ENCODE peak calls at places on chromosomes 13 and 19, in four cellular contexts. M, P, G and W are unnamed samples.

GRCh38 chr13:76293346-76293745 is 592.9 kb downstream of the KCTD12 start:
- DNase-seq in M (no peak), P (peak; percentile 76), G (no peak), W (no peak)

GRCh38 chr13:48567521-48568331 is 34.8 kb upstream of the RCBTB2 start:
- DNase-seq in M (no peak), P (no peak), G (no peak), W (no peak)

GRCh38 chr19:13913352-13913751 is 7.4 kb downstream of the CC2D1A start:
- DNase-seq in M (no peak), P (no peak), G (no peak), W (no peak)

GRCh38 chr19:1501200-1501595 is 10.2 kb downstream of the REEP6 start:
- DNase-seq in M (no peak), P (no peak), G (no peak), W (no peak)

GRCh38 chr13:51832471-51833152 is 12.4 kb downstream of the TMEM272 start:
- DNase-seq in M (no peak), P (peak; percentile 17), G (peak; percentile 43), W (no peak)

GRCh38 chr19:50838239-50838638 is 4.9 kb upstream of the KLK15 start:
- DNase-seq in M (peak; percentile 18), P (peak; percentile 55), G (peak; percentile 65), W (no peak)

GRCh38 chr13:112481458-112481857 is 105.3 kb downstream of the SPACA7 start:
- DNase-seq in M (no peak), P (peak; percentile 57), G (no peak), W (no peak)

GRCh38 chr19:4371209-4371897 is 28.0 kb downstream of the MPND start:
- DNase-seq in M (no peak), P (no peak), G (no peak), W (no peak)

GRCh38 chr13:65631078-65631477 is 1599.1 kb downstream of the PCDH9 start:
- DNase-seq in M (no peak), P (no peak), G (no peak), W (no peak)

GRCh38 chr13:36438594-36439483 is 6.5 kb downstream of the CCNA1 start:
- DNase-seq in M (no peak), P (peak; percentile 76), G (no peak), W (no peak)

GRCh38 chr13:59750860-59751259 is 412.9 kb downstream of the DIAPH3 start:
- DNase-seq in M (no peak), P (no peak), G (peak; percentile 95), W (no peak)

GRCh38 chr19:36574762-36575161 is 1.7 kb upstream of the ZNF529 start:
- DNase-seq in M (no peak), P (no peak), G (no peak), W (no peak)

GRCh38 chr19:2235396-2236284 is 489 bp downstream of the PLEKHJ1 start:
- DNase-seq in M (no peak), P (no peak), G (peak; percentile 47), W (peak; percentile 44)

DNA sequence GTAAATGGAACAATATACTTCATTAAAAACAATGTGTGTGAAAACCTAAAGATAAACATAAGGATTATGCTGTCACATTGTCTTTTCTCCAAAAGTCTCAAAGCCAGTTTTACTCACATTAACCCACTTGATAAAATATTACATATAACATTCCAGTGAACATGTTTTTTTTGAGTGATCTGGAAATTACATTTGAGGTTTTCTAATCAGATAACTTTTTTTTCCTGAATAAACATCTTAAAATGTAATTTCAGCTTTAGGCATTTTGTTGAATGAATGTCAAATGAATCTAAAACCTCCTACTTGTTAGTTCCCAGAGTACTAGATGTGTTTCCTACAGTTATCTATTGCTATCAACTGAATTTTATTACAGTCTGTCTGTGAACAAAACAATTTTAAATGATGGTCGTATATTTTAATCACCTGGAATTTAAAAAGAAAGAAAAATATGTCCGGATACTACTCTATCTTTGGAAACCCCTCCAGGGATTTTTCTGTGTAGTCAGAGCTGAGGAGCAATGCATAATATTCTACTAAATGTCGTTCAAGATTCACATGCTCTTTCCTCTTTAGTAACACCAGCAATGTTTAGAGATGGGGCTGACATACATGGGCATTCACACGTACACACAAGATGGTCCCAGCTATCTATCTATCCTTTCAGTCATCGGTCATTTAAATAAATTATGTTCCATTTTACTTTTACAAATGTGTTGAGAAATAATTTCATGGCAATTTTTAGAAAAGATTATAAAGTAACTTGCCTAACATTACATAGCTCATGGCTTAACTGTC is 283.9 kb downstream of the KLF12 start:
- DNase-seq in M (no peak), P (no peak), G (no peak), W (no peak)
- TF ChIP-seq EZH2phosphoT487 in M (no peak), P (no peak), G (no peak), W (no peak)

GRCh38 chr13:45479661-45480060 is 14.9 kb downstream of the COG3 start:
- DNase-seq in M (no peak), P (no peak), G (no peak), W (no peak)
- H2AFZ ChIP-seq in M (no peak overlapping the region), P (no peak overlapping the region), G (no peak overlapping the region), W (no peak overlapping the region)

DNA sequence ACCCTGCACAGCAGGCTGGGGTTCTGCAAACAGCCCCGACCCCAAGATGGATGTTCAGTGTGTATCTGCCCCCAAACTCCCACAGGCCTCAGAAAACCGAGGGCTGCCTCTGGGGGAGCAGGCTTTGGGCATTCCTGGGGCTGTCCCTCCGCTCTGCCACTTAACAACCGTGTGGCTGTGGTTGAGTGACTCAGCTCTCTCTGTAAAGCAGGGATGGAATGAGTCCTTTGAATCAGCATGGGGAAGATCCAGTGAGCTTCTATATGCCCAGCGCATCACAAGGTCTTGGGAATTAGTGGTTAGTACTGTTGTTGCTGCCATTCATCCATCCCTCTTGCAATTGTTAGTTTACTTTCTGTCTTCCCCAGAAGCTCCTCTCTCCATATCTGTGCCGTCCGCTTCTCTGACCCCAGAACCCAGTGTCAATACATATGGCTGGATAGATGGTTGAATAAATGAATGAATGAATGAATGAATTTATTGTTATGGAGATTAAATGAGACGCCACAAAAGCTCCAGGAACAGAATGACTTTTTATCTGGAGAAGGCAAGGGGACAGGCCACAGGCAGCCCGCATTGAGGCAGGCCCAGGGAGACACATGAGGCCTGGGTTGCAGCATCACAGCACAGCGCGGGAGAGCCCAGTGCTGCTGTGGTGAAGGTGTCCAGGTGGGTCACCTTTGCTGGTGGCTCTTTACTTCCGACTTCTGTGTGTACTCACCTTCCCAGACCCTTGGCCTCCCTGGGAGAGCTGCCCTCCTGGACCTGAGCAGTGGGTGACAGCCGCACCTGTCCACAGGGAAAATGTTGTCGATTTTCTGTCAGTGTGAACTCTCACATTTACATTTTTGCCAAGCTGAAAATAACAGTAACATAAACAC is 89.3 kb downstream of the RGCC start:
- DNase-seq in M (no peak), P (peak; percentile 71), G (no peak), W (no peak)
- TF ChIP-seq EZH2phosphoT487 in M (no peak), P (no peak), G (no peak), W (no peak)

GRCh38 chr19:57282011-57282636 is 1.8 kb downstream of the ZNF460 start:
- DNase-seq in M (no peak), P (peak; percentile 62), G (no peak), W (peak; percentile 10)

GRCh38 chr19:57276430-57276829 is 3.9 kb upstream of the ZNF460 start:
- DNase-seq in M (no peak), P (no peak), G (no peak), W (no peak)

GRCh38 chr19:57280913-57281425 is 684 bp downstream of the ZNF460 start:
- DNase-seq in M (no peak), P (peak; percentile 27), G (no peak), W (peak; percentile 54)

GRCh38 chr19:57280165-57280912 is at the start of gene ZNF460:
- DNase-seq in M (peak; percentile 95), P (peak; percentile 98), G (peak; percentile 99), W (peak; percentile 97)

DNA sequence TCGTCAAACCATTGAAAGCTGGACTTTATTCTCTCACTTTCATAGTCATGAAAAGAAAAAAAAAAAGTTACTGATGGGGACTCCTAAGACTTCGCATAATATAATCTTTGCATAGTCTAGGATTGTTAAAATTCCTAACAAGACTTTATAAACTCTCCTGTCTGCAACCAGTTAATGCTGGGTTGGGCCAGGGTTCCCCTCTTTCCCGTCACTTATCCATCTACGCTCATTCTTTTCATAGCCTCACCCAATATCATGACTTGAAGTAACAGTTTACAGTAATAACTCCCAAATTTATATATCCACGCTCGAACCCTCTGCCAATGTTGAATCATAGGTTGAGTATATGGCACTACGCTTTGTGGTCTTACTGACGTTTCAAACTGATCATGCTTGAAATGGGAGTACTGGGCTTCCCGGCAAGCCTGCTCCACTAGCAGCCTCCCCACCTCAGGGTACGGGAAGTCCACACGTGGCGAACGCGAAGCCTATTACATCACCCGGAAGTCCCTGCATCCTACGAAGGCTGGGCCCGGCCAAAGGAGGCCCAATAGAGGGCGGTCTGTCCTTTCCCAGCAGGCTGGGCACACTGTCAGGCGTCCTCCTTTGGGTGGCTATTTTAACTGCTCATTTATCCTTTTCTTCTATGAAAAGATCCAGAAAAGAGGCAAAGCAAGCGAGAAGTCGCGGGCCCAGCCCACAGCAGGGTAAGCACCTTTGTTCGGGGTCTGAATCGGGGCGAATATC is 694 bp upstream of the ZNF460 start:
- DNase-seq in M (peak; percentile 92), P (peak; percentile 93), G (peak; percentile 98), W (peak; percentile 89)
- H2AFZ ChIP-seq in M (no peak overlapping the region), P (peak overlapping the region; percentile 95), G (no peak overlapping the region), W (peak overlapping the region; percentile 47)

DNA sequence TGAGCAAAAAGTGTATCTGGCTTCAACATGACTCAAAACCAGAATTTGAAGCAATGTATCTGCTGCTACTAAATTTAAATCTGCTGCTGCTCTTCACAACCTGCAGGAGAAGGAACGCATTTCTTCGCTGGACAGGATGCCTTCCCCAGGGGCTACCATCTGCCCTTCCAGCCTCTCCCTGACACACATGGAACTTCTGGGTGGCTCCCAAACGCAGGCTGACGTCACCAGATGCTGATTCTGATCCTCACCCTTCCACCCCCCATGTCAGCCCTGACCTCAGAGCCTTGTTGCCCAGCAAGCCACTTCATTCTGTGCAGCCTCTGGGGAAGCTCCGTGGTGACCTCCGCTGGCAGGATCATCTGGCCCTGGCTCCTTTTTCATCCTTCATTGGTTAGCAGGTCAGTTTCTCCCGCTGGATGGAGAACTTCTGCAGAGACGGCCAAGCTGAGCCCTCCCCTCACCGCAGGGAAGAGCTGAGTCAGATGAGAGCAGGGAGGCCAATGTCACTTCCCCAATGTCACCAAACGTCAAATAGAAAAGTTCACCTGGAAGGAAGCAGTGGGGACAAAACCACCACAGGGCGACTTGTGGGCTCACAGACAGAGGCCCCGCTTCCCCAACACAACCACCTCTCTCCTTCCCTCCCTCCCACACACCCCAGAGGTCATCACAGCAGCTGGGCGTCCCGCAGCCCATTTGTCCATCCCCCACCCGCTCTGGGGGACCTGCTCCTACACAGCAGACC is 14.0 kb upstream of the RAB20 start:
- DNase-seq in M (no peak), P (no peak), G (no peak), W (no peak)
- TF ChIP-seq EZH2phosphoT487 in M (no peak), P (no peak), G (no peak), W (no peak)